ENCODE peak calls at places on chromosomes 2 and 18, in four cellular contexts. Y, C, B and I are unnamed samples.

GRCh38 chr2:50004667-50005066 is 850.4 kb upstream of the FSHR start:
- DNase-seq in Y (no peak), C (no peak), B (no peak), I (no peak)

GRCh38 chr18:58263055-58263732 is 219.2 kb downstream of the NEDD4L start:
- DNase-seq in Y (no peak), C (peak), B (no peak), I (no peak)

GRCh38 chr18:5238371-5238758 is 41.3 kb upstream of the AKAIN1 start:
- DNase-seq in Y (no peak), C (peak), B (peak), I (peak)

GRCh38 chr18:42514522-42514921 is 559.5 kb downstream of the PIK3C3 start:
- DNase-seq in Y (no peak), C (no peak), B (no peak), I (no peak)

GRCh38 chr2:157329524-157329923 is 3.9 kb upstream of the ERMN start:
- DNase-seq in Y (no peak), C (no peak), B (no peak), I (no peak)

GRCh38 chr2:199273043-199273647 is 184.6 kb downstream of the SATB2 start:
- DNase-seq in Y (no peak), C (no peak), B (no peak), I (no peak)

GRCh38 chr18:55228707-55229106 is 269.4 kb upstream of the CCDC68 start:
- DNase-seq in Y (no peak), C (no peak), B (no peak), I (no peak)

GRCh38 chr18:12904012-12904516 is 20.0 kb upstream of the PTPN2 start:
- DNase-seq in Y (no peak), C (peak), B (no peak), I (no peak)

GRCh38 chr18:21391074-21391673 is 149.1 kb downstream of the GREB1L start:
- DNase-seq in Y (peak), C (no peak), B (no peak), I (no peak)

GRCh38 chr2:144510206-144510991 is 9.5 kb downstream of the ZEB2 start:
- DNase-seq in Y (peak), C (no peak), B (peak), I (peak)

GRCh38 chr2:40606862-40607261 is 155.0 kb upstream of the SLC8A1 start:
- DNase-seq in Y (no peak), C (no peak), B (no peak), I (no peak)

GRCh38 chr18:24090876-24091275 is 48.0 kb upstream of the CABYR start:
- DNase-seq in Y (no peak), C (no peak), B (no peak), I (no peak)

GRCh38 chr2:15544227-15544626 is 16.9 kb downstream of the NBAS start:
- DNase-seq in Y (no peak), C (no peak), B (no peak), I (no peak)
- TF ChIP-seq ETV6 in Y (no peak), C (no peak), B (no peak), I (no peak)

DNA sequence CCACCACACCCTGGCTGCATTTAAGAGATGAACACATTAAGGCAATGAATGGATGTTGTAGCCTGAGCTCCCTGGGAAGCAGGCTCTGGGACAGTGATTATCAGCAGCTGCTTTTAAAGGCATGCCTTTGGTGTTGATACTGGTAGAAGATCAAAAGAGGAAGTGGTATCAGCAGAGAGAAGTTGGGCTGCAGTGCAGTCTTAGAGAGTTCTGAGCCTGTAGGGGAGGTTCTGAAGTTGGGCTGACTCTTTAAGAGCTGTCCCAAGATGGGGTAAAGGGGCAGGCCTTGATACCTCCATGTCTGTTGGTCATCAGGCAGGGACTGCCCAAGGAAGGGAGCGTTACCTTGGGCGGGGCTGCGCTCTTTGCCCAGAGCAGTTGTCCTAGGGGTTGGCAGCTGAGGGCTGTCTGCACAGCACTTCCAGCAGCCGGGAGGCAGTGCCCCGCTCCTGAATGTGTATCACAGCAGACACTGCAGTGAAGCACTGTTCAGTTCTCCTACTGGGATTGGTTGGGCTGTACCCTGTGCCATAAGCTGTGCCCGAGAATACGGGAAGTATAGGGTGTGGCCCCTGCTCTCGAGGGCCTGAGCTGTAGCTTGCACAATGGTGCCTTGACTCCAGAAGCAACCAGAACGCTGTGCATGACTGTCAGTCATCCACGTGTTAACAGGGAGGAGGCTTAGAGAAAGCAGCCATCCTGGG is 177.0 kb downstream of the CTIF start:
- DNase-seq in Y (no peak), C (no peak), B (no peak), I (no peak)
- TF ChIP-seq ETV6 in Y (no peak), C (no peak), B (no peak), I (no peak)

GRCh38 chr18:76209597-76209996 is 285.4 kb downstream of the ZNF516 start:
- DNase-seq in Y (no peak), C (no peak), B (no peak), I (no peak)
- TF ChIP-seq ETV6 in Y (no peak), C (no peak), B (no peak), I (no peak)

GRCh38 chr2:234247453-234248180 is 197.1 kb downstream of the SPP2 start:
- DNase-seq in Y (no peak), C (no peak), B (no peak), I (no peak)

GRCh38 chr2:234242446-234242810 is 191.9 kb downstream of the SPP2 start:
- DNase-seq in Y (no peak), C (no peak), B (no peak), I (no peak)

GRCh38 chr2:234249006-234249405 is 198.5 kb downstream of the SPP2 start:
- DNase-seq in Y (no peak), C (no peak), B (no peak), I (no peak)

GRCh38 chr2:234243871-234244565 is 193.5 kb downstream of the SPP2 start:
- DNase-seq in Y (no peak), C (no peak), B (no peak), I (no peak)

DNA sequence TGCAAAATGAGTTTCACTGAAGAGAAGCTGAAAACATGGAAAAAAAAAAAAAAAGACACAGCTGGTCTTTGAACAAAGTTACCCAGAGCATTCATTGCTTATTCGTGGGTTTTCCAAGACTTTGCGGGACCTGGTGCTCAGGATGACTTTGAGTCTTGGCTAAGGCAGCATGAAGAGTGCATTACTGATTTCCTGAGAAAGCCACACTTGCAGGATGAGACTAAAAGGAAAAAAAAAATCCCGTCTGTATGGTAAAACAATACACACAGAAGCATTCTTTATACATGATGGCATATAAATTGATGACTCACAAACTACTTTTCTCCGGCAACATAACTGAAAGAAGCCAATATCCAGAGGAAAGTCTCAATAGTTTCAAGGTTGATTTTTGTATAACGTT is 195.4 kb downstream of the SPP2 start:
- DNase-seq in Y (no peak), C (no peak), B (no peak), I (no peak)
- TF ChIP-seq ETV6 in Y (no peak), C (no peak), B (no peak), I (no peak)

DNA sequence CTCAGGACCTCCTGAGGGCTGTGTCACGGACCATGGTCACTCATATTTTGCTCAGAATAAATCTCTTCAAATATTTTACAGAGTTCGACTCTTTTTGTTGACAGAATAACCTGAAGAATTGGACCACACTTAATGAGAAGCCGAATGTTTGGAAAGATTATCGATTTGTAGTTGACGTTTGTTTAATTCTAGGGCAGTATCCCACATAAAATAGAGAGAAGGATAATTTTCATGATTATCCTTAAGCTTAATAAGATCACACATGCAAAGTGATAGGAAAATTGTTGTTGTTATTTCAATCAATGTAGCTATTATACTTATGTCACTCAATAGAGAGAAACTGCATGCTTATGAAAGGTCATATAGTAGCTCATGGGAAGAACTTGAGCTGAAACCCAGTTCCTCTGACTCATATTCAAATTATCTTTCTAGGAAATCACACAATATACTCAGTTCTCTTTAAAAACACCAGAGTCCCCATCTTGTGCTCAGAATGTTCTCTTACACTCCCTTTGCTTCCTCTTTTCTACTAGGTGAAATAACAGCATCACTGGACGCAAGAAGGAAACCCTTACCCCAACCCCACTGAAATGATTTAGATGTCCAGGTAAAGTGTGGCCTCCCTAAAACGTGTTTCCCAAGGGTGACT is 982.1 kb downstream of the TSN start:
- DNase-seq in Y (peak), C (no peak), B (no peak), I (no peak)
- TF ChIP-seq ETV6 in Y (no peak), C (no peak), B (no peak), I (no peak)